ENCODE peak calls at places on chromosomes 16 and 17, in six cellular contexts. A is mesothelial cell of epicardium, Z is progenitor cell of endocrine pancreas, E is GM12865, X is AG04450, P is GM13976. T is an unnamed sample.

GRCh38 chr17:17568772-17569195 is 22.7 kb downstream of the PEMT start:
- DNase-seq in A (peak), Z (peak), E (peak), X (no peak), P (peak), T (peak)

GRCh38 chr17:43183921-43184320 is 12.9 kb downstream of the NBR1 start:
- DNase-seq in A (no peak), Z (no peak), E (no peak), X (no peak), P (no peak), T (no peak)

GRCh38 chr16:69503244-69503643 is 62.5 kb upstream of the NFAT5 start:
- DNase-seq in A (no peak), Z (no peak), E (no peak), X (no peak), P (no peak), T (no peak)

GRCh38 chr16:70395345-70395901 is 43.5 kb downstream of the ST3GAL2 start:
- DNase-seq in A (peak), Z (peak), E (peak), X (no peak), P (peak), T (peak)

GRCh38 chr16:82834156-82834758 is 207.5 kb downstream of the CDH13 start:
- DNase-seq in A (no peak), Z (no peak), E (no peak), X (no peak), P (no peak), T (no peak)

GRCh38 chr17:64393000-64393402 is 2.3 kb upstream of the PECAM1 start:
- DNase-seq in A (no peak), Z (no peak), E (no peak), X (no peak), P (no peak), T (no peak)

GRCh38 chr16:27556471-27556870 is 6.5 kb downstream of the KATNIP start:
- DNase-seq in A (no peak), Z (no peak), E (no peak), X (no peak), P (no peak), T (no peak)

GRCh38 chr17:74921045-74921681 is 1.9 kb downstream of the USH1G start:
- DNase-seq in A (no peak), Z (no peak), E (no peak), X (no peak), P (no peak), T (no peak)

GRCh38 chr16:56607675-56608042 is 725 bp upstream of the MT2A start:
- DNase-seq in A (no peak), Z (no peak), E (no peak), X (no peak), P (no peak), T (no peak)

GRCh38 chr16:67423634-67424575 is 7.0 kb upstream of the HSD11B2 start:
- DNase-seq in A (no peak), Z (no peak), E (no peak), X (no peak), P (no peak), T (no peak)

GRCh38 chr17:81084691-81085419 is 49.9 kb downstream of the BAIAP2 start:
- DNase-seq in A (no peak), Z (no peak), E (no peak), X (no peak), P (no peak), T (no peak)

GRCh38 chr17:57940653-57941329 is 14.4 kb downstream of the CUEDC1 start:
- DNase-seq in A (no peak), Z (no peak), E (peak), X (no peak), P (no peak), T (no peak)

GRCh38 chr17:55210292-55210691 is 54.5 kb upstream of the HLF start:
- DNase-seq in A (no peak), Z (no peak), E (no peak), X (no peak), P (no peak), T (no peak)

GRCh38 chr17:78618264-78619066 is 41.3 kb upstream of the DNAH17 start:
- DNase-seq in A (no peak), Z (no peak), E (no peak), X (no peak), P (no peak), T (no peak)

GRCh38 chr16:50644730-50645129 is 36.4 kb downstream of the SNX20 start:
- DNase-seq in A (no peak), Z (no peak), E (peak), X (no peak), P (peak), T (no peak)

GRCh38 chr16:23509763-23510153 is 536 bp downstream of the GGA2 start:
- DNase-seq in A (peak), Z (no peak), E (peak), X (no peak), P (no peak), T (peak)

GRCh38 chr17:44448412-44448811 is 54.8 kb downstream of the GPATCH8 start:
- DNase-seq in A (no peak), Z (no peak), E (no peak), X (no peak), P (no peak), T (no peak)

GRCh38 chr16:2813661-2814288 is 3.3 kb upstream of the PRSS21 start:
- DNase-seq in A (no peak), Z (no peak), E (no peak), X (no peak), P (no peak), T (no peak)

GRCh38 chr17:12659500-12659899 is 6.2 kb upstream of the MYOCD start:
- DNase-seq in A (no peak), Z (no peak), E (no peak), X (peak), P (no peak), T (no peak)

GRCh38 chr16:89054714-89055113 is 38.9 kb upstream of the ACSF3 start:
- DNase-seq in A (no peak), Z (no peak), E (no peak), X (no peak), P (no peak), T (no peak)

GRCh38 chr16:20870122-20870521 is 30.0 kb downstream of the DCUN1D3 start:
- DNase-seq in A (no peak), Z (no peak), E (no peak), X (no peak), P (no peak), T (no peak)

GRCh38 chr17:49497147-49498036 is 2.3 kb downstream of the NGFR start:
- DNase-seq in A (peak), Z (peak), E (no peak), X (no peak), P (no peak), T (peak)

GRCh38 chr17:35588196-35588920 is 1.2 kb downstream of the AP2B1 start:
- DNase-seq in A (no peak), Z (no peak), E (peak), X (no peak), P (peak), T (no peak)

GRCh38 chr17:33328129-33328528 is 35.0 kb upstream of the ASIC2 start:
- DNase-seq in A (peak), Z (peak), E (no peak), X (no peak), P (no peak), T (peak)

GRCh38 chr16:31471241-31471874 is 594 bp upstream of the TGFB1I1 start:
- DNase-seq in A (no peak), Z (no peak), E (no peak), X (no peak), P (no peak), T (no peak)

GRCh38 chr17:27232328-27232727 is 61.6 kb upstream of the WSB1 start:
- DNase-seq in A (no peak), Z (no peak), E (no peak), X (no peak), P (no peak), T (no peak)

GRCh38 chr17:32671891-32672290 is 185.1 kb downstream of the CDK5R1 start:
- DNase-seq in A (no peak), Z (no peak), E (no peak), X (no peak), P (no peak), T (no peak)

GRCh38 chr17:40791116-40791515 is 8.6 kb downstream of the KRT28 start:
- DNase-seq in A (no peak), Z (no peak), E (no peak), X (no peak), P (no peak), T (no peak)

GRCh38 chr17:82807562-82807961 is 32.3 kb downstream of the ZNF750 start:
- DNase-seq in A (no peak), Z (no peak), E (no peak), X (no peak), P (no peak), T (no peak)

GRCh38 chr17:2903193-2903974 is 107.1 kb downstream of the RAP1GAP2 start:
- DNase-seq in A (no peak), Z (no peak), E (no peak), X (no peak), P (no peak), T (no peak)
- TF ChIP-seq CTCF in A (no peak), Z (no peak), E (no peak), X (no peak), P (no peak), T (no peak)

GRCh38 chr16:81729451-81729850 is 49.6 kb upstream of the PLCG2 start:
- DNase-seq in A (no peak), Z (no peak), E (no peak), X (no peak), P (no peak), T (peak)
- TF ChIP-seq CTCF in A (no peak), Z (no peak), E (no peak), X (no peak), P (no peak), T (peak)

GRCh38 chr16:64254443-64255367 is 867.2 kb downstream of the CDH11 start:
- DNase-seq in A (no peak), Z (no peak), E (no peak), X (no peak), P (no peak), T (no peak)
- TF ChIP-seq CTCF in A (no peak), Z (no peak), E (no peak), X (no peak), P (no peak), T (no peak)

GRCh38 chr17:4583796-4584124 is 569 bp upstream of the SMTNL2 start:
- DNase-seq in A (no peak), Z (no peak), E (no peak), X (no peak), P (no peak), T (peak)
- TF ChIP-seq CTCF in A (peak), Z (peak), E (no peak), X (peak), P (no peak), T (peak)

GRCh38 chr17:80030730-80031410 is 4.8 kb downstream of the TBC1D16 start:
- DNase-seq in A (no peak), Z (no peak), E (no peak), X (no peak), P (no peak), T (no peak)
- TF ChIP-seq CTCF in A (no peak), Z (no peak), E (no peak), X (no peak), P (no peak), T (no peak)

GRCh38 chr16:14405611-14406537 is 224.2 kb downstream of the PARN start:
- DNase-seq in A (no peak), Z (no peak), E (peak), X (no peak), P (peak), T (peak)
- TF ChIP-seq CTCF in A (no peak), Z (no peak), E (no peak), X (no peak), P (no peak), T (no peak)

T was measured in neural crest cell.